ENCODE peak calls at places on chromosomes 7 and 10, in nine cellular contexts. H is left ventricle myocardium inferior; M is cardiac muscle cell; S is CD8-positive, alpha-beta T cell; L is SK-N-SH; J is endodermal cell; T is hepatocyte; K is psoas muscle; N is A673. P is an unnamed sample.

GRCh38 chr10:31028076-31028475 is 3.6 kb downstream of the ZNF438 start:
- DNase-seq in H (no peak), M (no peak), S (no peak), L (no peak), J (no peak), T (no peak), K (no peak), N (no peak), P (no peak)

GRCh38 chr10:10644317-10645111 is 373.2 kb upstream of the CELF2 start:
- DNase-seq in H (no peak), M (no peak), S (no peak), L (no peak), J (no peak), T (no peak), K (no peak), N (no peak), P (no peak)

GRCh38 chr10:14413583-14413982 is 82.9 kb upstream of the FRMD4A start:
- DNase-seq in H (no peak), M (no peak), S (no peak), L (no peak), J (no peak), T (no peak), K (no peak), N (no peak), P (no peak)

GRCh38 chr10:88165849-88166271 is 302.4 kb downstream of the PTEN start:
- DNase-seq in H (no peak), M (no peak), S (no peak), L (no peak), J (no peak), T (no peak), K (no peak), N (no peak), P (no peak)

GRCh38 chr10:71268247-71268691 is 50.8 kb upstream of the SLC29A3 start:
- DNase-seq in H (no peak), M (peak; percentile 68), S (no peak), L (no peak), J (peak; percentile 85), T (peak; percentile 51), K (no peak), N (no peak), P (no peak)

GRCh38 chr7:141436676-141437075 is 114.5 kb upstream of the AGK start:
- DNase-seq in H (no peak), M (no peak), S (no peak), L (no peak), J (no peak), T (no peak), K (no peak), N (no peak), P (no peak)

GRCh38 chr10:116688241-116688711 is 54.1 kb downstream of the HSPA12A start:
- DNase-seq in H (no peak), M (no peak), S (no peak), L (no peak), J (peak; percentile 76), T (peak; percentile 23), K (no peak), N (no peak), P (no peak)

GRCh38 chr10:132916956-132917666 is 25.3 kb downstream of the CFAP46 start:
- DNase-seq in H (no peak), M (no peak), S (no peak), L (no peak), J (no peak), T (no peak), K (peak; percentile 26), N (no peak), P (no peak)

GRCh38 chr7:137771273-137771672 is 75.5 kb downstream of the DGKI start:
- DNase-seq in H (no peak), M (no peak), S (no peak), L (no peak), J (no peak), T (no peak), K (no peak), N (no peak), P (no peak)

GRCh38 chr7:115059312-115059711 is 137.4 kb downstream of the MDFIC start:
- DNase-seq in H (no peak), M (no peak), S (no peak), L (no peak), J (no peak), T (no peak), K (no peak), N (no peak), P (no peak)

GRCh38 chr7:67758551-67758950 is 761.9 kb downstream of the TYW1 start:
- DNase-seq in H (no peak), M (no peak), S (no peak), L (no peak), J (no peak), T (no peak), K (no peak), N (no peak), P (no peak)

DNA sequence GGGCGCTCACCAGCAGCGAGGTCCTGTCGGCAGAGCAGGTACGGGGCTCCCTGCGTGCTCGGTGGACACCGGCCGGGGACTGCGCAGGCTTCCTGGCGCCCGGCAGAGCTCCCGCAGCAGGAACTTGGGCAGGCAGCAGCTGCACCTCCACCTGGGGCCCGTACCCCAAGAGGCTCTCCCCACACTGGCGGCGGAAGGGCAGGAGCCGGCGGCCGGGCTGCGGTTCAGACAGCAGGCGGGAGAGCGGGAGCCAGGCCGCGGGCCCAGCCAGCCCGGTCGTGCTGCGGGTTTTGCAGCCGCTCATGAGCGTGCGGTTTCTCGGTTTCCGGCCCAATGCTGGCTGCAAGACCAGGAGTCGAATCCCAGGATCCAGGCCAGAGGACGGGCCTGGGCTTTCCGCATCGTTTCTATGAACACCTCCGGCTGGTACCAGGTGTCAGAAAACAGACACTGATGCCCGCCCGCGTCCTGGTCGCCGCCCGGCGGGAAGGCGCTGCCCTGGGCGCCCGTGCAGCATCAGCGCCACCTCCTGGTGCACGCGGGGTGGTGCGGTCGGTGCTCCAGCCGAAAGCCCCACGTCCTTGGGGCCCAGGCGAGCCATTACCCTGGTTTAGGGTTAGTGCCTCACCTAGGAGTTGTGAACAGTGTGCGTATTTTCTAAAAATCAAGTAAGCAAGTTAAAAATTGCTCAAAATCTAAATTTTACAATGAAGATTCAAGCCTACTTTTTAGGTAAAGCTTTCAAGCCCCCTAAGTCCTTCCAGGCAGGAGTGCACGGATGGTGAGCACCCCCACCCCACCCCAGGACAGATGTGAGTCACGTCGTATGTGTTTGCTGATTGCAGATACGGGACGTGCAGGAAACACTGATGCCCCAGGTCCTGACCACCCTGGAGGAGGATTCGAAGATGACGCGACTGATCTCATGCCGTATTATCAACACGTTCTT is 47.4 kb upstream of the PRKAR1B start:
- DNase-seq in H (peak; percentile 58), M (peak; percentile 69), S (peak; percentile 53), L (peak; percentile 93), J (peak; percentile 92), T (peak; percentile 72), K (peak; percentile 80), N (peak; percentile 69), P (peak; percentile 49)
- H3K36me3 ChIP-seq in H (peaks cover 45% of the 10 kb centered on the region), M (peaks cover 7% of the 10 kb centered on the region), S (no peaks in the 10 kb centered on the region), L (peaks cover 39% of the 10 kb centered on the region), J (peaks cover 44% of the 10 kb centered on the region), T (no peaks in the 10 kb centered on the region), K (peaks cover 2% of the 10 kb centered on the region), N (peaks cover 32% of the 10 kb centered on the region), P (peaks cover 29% of the 10 kb centered on the region)

GRCh38 chr10:122112021-122112616 is 123.2 kb downstream of the TACC2 start:
- DNase-seq in H (no peak), M (no peak), S (no peak), L (no peak), J (no peak), T (peak; percentile 41), K (no peak), N (no peak), P (no peak)

GRCh38 chr10:122115874-122116273 is 126.9 kb downstream of the TACC2 start:
- DNase-seq in H (no peak), M (no peak), S (no peak), L (no peak), J (no peak), T (no peak), K (no peak), N (no peak), P (no peak)

GRCh38 chr10:122113161-122113944 is 124.4 kb downstream of the TACC2 start:
- DNase-seq in H (peak; percentile 73), M (peak; percentile 80), S (no peak), L (peak; percentile 94), J (peak; percentile 88), T (peak; percentile 85), K (peak; percentile 86), N (peak; percentile 18), P (peak; percentile 75)

GRCh38 chr10:122114156-122114747 is 125.3 kb downstream of the TACC2 start:
- DNase-seq in H (no peak), M (no peak), S (no peak), L (no peak), J (no peak), T (no peak), K (peak; percentile 68), N (no peak), P (no peak)

GRCh38 chr10:122112625-122113160 is 123.7 kb downstream of the TACC2 start:
- DNase-seq in H (peak; percentile 86), M (peak; percentile 92), S (no peak), L (peak; percentile 93), J (peak; percentile 93), T (peak; percentile 96), K (peak; percentile 95), N (peak; percentile 14), P (peak; percentile 84)
- H3K27ac ChIP-seq in H (peak overlapping the region; percentile 99), M (peak overlapping the region; percentile 96), S (no peak overlapping the region), L (peak overlapping the region; percentile 75), J (peak overlapping the region; percentile 80), T (peak overlapping the region; percentile 99), K (peak overlapping the region; percentile 97), N (no peak overlapping the region), P (peak overlapping the region; percentile 97)

DNA sequence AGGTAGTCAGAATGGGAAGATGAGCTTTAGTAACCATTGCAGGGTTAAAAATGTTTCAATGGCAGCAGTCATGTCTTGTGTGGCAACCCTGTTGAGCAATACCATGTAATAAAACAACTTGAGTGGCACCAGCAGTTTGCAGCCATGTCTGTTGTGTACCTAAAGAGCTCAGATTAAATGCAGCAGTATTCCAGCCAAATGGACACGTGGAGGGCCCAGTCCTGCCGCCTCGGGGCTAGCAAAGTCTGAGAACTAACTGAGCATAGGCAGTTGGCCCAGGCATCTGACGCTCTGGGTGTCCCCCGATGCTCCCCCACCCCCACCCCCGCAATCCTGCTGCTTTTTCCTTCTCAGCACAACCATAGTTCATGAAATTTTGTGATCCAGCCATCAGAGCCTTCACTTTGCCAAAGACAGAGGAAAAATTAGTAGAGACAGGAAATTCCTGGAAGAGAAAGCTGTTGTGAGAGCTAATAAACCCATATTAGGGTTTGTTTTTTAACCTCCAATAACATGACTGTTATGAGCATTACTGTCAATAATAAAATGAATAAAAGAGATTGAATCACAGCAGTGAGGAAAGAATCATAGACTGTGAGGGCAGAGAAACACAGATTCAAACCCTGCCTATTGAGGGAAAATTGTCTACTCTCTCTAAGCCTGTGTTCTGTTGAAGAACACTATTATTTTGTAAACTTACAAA is 220.6 kb upstream of the RHOBTB1 start:
- DNase-seq in H (peak; percentile 15), M (no peak), S (no peak), L (no peak), J (no peak), T (peak; percentile 40), K (peak; percentile 76), N (peak; percentile 31), P (peak; percentile 28)
- H3K27me3 ChIP-seq in H (no peaks in the 10 kb centered on the region), M (no peaks in the 10 kb centered on the region), S (no peaks in the 10 kb centered on the region), L (no peaks in the 10 kb centered on the region), J (no peaks in the 10 kb centered on the region), T (no peaks in the 10 kb centered on the region), K (no peaks in the 10 kb centered on the region), N (no peaks in the 10 kb centered on the region), P (no peaks in the 10 kb centered on the region)

DNA sequence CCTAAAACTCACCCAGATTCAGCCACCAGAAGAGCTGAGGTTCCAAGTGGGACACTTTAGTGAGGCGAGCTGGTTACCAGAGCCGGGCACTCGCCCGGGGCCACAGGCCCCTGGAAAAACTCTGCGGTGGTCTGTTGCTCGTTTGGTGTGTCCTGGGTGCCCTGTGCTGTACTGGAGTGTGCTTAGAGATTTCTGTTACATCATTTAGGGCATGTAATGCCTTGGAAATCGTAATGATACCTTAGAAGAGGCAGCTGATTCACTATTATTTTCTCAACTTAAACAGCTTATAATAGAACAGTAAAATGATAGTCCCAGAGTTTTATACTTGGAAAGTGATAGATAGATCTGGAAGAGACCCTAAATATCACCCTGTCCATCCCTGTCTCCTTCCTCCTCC is 48.5 kb upstream of the BTBD16 start:
- DNase-seq in H (no peak), M (no peak), S (no peak), L (no peak), J (no peak), T (no peak), K (no peak), N (no peak), P (no peak)
- H3K36me3 ChIP-seq in H (peaks cover 94% of the 10 kb centered on the region), M (peaks cover 48% of the 10 kb centered on the region), S (no peaks in the 10 kb centered on the region), L (peaks cover 28% of the 10 kb centered on the region), J (peaks cover 46% of the 10 kb centered on the region), T (no peaks in the 10 kb centered on the region), K (no peaks in the 10 kb centered on the region), N (no peaks in the 10 kb centered on the region), P (peaks cover 48% of the 10 kb centered on the region)